ENCODE peak calls at places on chromosome 14, in seven cellular contexts. T is fibroblast of pulmonary artery, G is stomach, Y is endothelial cell, L is OCI-LY7, C is bronchial epithelial cell, H is lower leg skin. V is an unnamed sample.
A peak's percentile ranks its signal among the peaks of the same experiment; 100 is the strongest.

GRCh38 chr14:68182492-68182891 is 362.9 kb downstream of the RAD51B start:
- DNase-seq in T (no peak), G (no peak), Y (no peak), L (no peak), C (no peak), H (no peak), V (no peak)

GRCh38 chr14:23187925-23188324 is 4.5 kb upstream of the SLC7A8 start:
- DNase-seq in T (no peak), G (no peak), Y (no peak), L (no peak), C (no peak), H (no peak), V (no peak)

GRCh38 chr14:95043732-95044462 is 113.4 kb downstream of the DICER1 start:
- DNase-seq in T (no peak), G (no peak), Y (no peak), L (no peak), C (no peak), H (no peak), V (peak; percentile 67)

GRCh38 chr14:49550284-49551184 is 35.6 kb downstream of the RPS29 start:
- DNase-seq in T (peak; percentile 33), G (no peak), Y (no peak), L (peak; percentile 7), C (peak; percentile 27), H (no peak), V (no peak)

GRCh38 chr14:102777711-102778615 is 714 bp downstream of the TRAF3 start:
- DNase-seq in T (peak; percentile 44), G (no peak), Y (peak; percentile 17), L (peak; percentile 19), C (peak; percentile 22), H (no peak), V (no peak)

GRCh38 chr14:68979722-68980552 is 835 bp upstream of the ACTN1 start:
- DNase-seq in T (no peak), G (peak; percentile 54), Y (peak; percentile 38), L (no peak), C (peak; percentile 58), H (no peak), V (no peak)

GRCh38 chr14:58763210-58763609 is 125.4 kb downstream of the DACT1 start:
- DNase-seq in T (no peak), G (no peak), Y (no peak), L (no peak), C (no peak), H (no peak), V (no peak)

GRCh38 chr14:95504135-95505029 is 12.1 kb downstream of the SYNE3 start:
- DNase-seq in T (peak; percentile 82), G (no peak), Y (no peak), L (no peak), C (no peak), H (no peak), V (no peak)

GRCh38 chr14:103749860-103750259 is 34.2 kb downstream of the ZFYVE21 start:
- DNase-seq in T (no peak), G (no peak), Y (no peak), L (peak; percentile 27), C (no peak), H (no peak), V (peak; percentile 7)

GRCh38 chr14:33839193-33840076 is 111.4 kb downstream of the EGLN3 start:
- DNase-seq in T (peak; percentile 64), G (peak; percentile 54), Y (peak; percentile 67), L (peak; percentile 58), C (peak; percentile 33), H (peak; percentile 45), V (no peak)

GRCh38 chr14:84312551-84312950 is 1217.4 kb upstream of the FLRT2 start:
- DNase-seq in T (no peak), G (no peak), Y (no peak), L (no peak), C (no peak), H (no peak), V (no peak)

GRCh38 chr14:95294320-95294719 is 25.4 kb downstream of the CLMN start:
- DNase-seq in T (no peak), G (no peak), Y (no peak), L (no peak), C (no peak), H (no peak), V (no peak)

GRCh38 chr14:48325486-48325885 is 650.1 kb upstream of the MDGA2 start:
- DNase-seq in T (no peak), G (no peak), Y (no peak), L (no peak), C (peak; percentile 24), H (no peak), V (no peak)

GRCh38 chr14:60294670-60295069 is 45.6 kb downstream of the PPM1A start:
- DNase-seq in T (no peak), G (no peak), Y (no peak), L (no peak), C (peak; percentile 5), H (no peak), V (no peak)

GRCh38 chr14:70808023-70808401 is 1.3 kb downstream of the MAP3K9 start:
- DNase-seq in T (no peak), G (peak; percentile 56), Y (peak; percentile 14), L (peak; percentile 41), C (peak; percentile 58), H (no peak), V (no peak)

GRCh38 chr14:39442293-39442692 is 10.1 kb upstream of the FBXO33 start:
- DNase-seq in T (no peak), G (no peak), Y (no peak), L (no peak), C (no peak), H (no peak), V (no peak)

GRCh38 chr14:33765251-33765650 is 185.6 kb downstream of the EGLN3 start:
- DNase-seq in T (peak; percentile 83), G (no peak), Y (peak; percentile 62), L (no peak), C (no peak), H (no peak), V (no peak)

DNA sequence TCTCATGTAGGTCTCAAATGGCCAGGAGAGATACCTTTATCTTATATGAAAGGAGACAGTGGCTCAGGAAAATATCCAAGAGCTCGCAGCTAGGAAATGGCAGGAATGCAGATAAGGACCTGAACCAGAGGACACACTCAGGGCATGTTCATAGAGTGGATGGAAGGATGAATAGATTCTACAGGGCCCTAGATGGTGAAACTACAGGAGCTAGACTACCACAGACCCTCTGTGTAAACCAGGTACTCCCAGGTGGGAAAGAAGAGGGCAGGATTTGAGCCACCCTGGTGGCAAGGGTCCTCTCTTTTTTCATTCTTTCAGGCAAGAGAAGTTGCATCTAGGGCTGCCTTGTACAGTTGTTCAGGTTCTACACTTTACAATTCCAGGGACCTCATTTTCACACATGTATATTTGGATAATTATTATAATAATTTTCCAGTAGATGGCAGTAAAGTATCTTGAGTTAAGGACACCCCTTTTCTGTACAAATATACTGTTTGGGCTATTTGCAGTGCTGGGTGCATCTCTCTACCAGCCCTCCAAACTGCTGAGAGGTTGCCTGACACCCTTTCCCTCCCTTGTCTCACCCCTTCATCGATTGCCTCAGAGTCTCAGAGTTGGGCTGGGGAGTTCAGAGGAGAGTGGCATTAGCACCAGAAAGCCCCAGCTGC is 10.5 kb upstream of the ZDHHC22 start:
- DNase-seq in T (peak; percentile 49), G (no peak), Y (no peak), L (peak; percentile 65), C (peak; percentile 52), H (no peak), V (no peak)
- TF ChIP-seq CTCF in T (peak; percentile 14), G (no peak), Y (peak; percentile 17), L (peak; percentile 67), C (peak; percentile 26), H (no peak), V (peak; percentile 44)

DNA sequence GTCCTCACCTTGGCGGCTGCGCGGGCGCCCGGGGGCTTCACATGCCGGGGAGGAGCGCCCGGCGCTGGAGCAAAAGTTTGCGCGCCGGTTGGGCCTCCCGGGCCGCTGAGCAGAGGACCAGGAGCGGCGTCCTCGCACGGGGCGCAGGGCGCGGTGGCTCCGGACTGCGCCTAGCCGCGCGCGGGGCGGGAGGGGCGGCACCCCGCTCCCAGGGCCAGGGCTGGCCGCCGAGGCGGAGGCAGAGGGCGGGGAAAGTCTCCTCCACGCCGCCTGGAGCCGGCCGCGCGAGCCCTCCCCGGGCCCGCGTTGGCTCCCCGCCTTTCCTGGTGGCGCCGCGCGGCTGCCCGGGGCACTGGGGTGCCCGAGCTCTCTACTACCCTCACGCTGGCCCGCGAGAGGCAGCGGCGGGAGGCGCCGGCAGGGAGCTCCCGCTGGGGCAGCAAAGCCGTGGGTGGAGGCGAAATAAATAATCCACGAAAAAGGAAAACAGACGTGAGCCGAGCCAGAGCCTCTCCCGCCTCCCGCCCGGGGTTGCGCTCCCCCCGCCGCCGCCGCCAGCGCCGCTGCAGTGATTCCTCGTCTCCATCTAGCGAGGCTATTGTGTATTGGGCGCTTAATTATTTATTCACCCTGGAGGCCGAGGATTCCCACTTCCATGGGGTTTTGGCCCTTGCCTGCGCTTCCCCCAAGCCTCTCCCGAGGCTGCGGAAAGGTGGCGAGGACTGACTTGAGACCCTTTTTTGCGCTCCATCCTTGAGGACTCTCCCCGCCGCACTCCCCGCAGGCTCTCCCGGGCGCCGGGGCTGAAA is 476 bp upstream of the PRIMA1 start:
- DNase-seq in T (no peak), G (peak; percentile 58), Y (peak; percentile 18), L (no peak), C (no peak), H (no peak), V (no peak)
- TF ChIP-seq CTCF in T (no peak), G (no peak), Y (no peak), L (no peak), C (no peak), H (no peak), V (no peak)

GRCh38 chr14:26917086-26917485 is 319.3 kb upstream of the NOVA1 start:
- DNase-seq in T (peak; percentile 85), G (no peak), Y (no peak), L (peak; percentile 1), C (peak; percentile 40), H (peak; percentile 32), V (no peak)
- TF ChIP-seq CTCF in T (peak; percentile 49), G (no peak), Y (peak; percentile 38), L (peak; percentile 51), C (peak; percentile 48), H (no peak), V (peak; percentile 38)

GRCh38 chr14:101489092-101489760 is 72.1 kb upstream of the DIO3 start:
- DNase-seq in T (no peak), G (no peak), Y (no peak), L (no peak), C (no peak), H (no peak), V (no peak)

GRCh38 chr14:101492716-101493115 is 68.6 kb upstream of the DIO3 start:
- DNase-seq in T (no peak), G (no peak), Y (no peak), L (no peak), C (no peak), H (no peak), V (no peak)

GRCh38 chr14:101494826-101495225 is 66.5 kb upstream of the DIO3 start:
- DNase-seq in T (no peak), G (peak; percentile 17), Y (no peak), L (no peak), C (no peak), H (no peak), V (no peak)

GRCh38 chr14:101495284-101495683 is 66.0 kb upstream of the DIO3 start:
- DNase-seq in T (no peak), G (peak; percentile 17), Y (no peak), L (no peak), C (no peak), H (no peak), V (no peak)

DNA sequence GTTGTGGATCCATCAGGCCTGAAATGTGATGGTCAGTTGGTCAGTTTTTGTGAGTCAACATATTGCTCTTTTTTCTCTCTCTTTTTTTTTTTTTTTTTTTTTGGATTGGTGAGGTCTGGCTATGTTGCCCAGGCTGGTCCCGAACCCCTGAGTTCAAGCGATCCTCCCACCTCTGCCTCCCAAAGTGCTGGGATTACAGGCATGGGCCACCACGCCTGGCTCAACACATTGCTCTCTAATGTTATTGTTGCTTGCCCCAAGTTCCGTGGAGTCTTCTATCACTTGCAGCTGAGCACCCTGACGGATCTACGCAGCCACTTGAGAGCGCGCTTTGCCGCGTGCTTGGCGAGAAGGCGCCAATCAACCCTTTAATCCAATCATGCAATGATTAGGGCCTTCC is 69.5 kb upstream of the DIO3 start:
- DNase-seq in T (no peak), G (no peak), Y (no peak), L (no peak), C (no peak), H (no peak), V (no peak)
- TF ChIP-seq CTCF in T (no peak), G (no peak), Y (no peak), L (no peak), C (no peak), H (no peak), V (no peak)

V was measured in osteocyte.